ENCODE peak calls at places on chromosomes 12 and 14, in nine cellular contexts. Q is ovary, P is GM13976, J is hepatocyte, U is endothelial cell, H is right atrium auricular region, Y is GM12865, V is Calu3, W is cardiac muscle cell. M is an unnamed sample.

GRCh38 chr12:4858385-4858784 is 51.3 kb upstream of the KCNA1 start:
- DNase-seq in Q (no peak), P (no peak), J (peak), U (peak), H (no peak), Y (peak), V (no peak), W (no peak), M (peak)

GRCh38 chr14:92973265-92973797 is 50.4 kb downstream of the CHGA start:
- DNase-seq in Q (peak), P (no peak), J (peak), U (peak), H (peak), Y (peak), V (peak), W (peak), M (no peak)

GRCh38 chr12:124213606-124214347 is 81.1 kb upstream of the RFLNA start:
- DNase-seq in Q (no peak), P (no peak), J (no peak), U (no peak), H (no peak), Y (no peak), V (no peak), W (peak), M (no peak)

GRCh38 chr12:6647083-6647604 is at the start of gene ACRBP:
- DNase-seq in Q (peak), P (peak), J (peak), U (peak), H (peak), Y (peak), V (no peak), W (peak), M (peak)

GRCh38 chr12:11875414-11875935 is 195.3 kb upstream of the BCL2L14 start:
- DNase-seq in Q (no peak), P (peak), J (no peak), U (no peak), H (no peak), Y (peak), V (peak), W (peak), M (peak)

GRCh38 chr12:114623737-114624136 is 60.2 kb downstream of the TBX3 start:
- DNase-seq in Q (no peak), P (no peak), J (no peak), U (no peak), H (no peak), Y (no peak), V (no peak), W (no peak), M (no peak)

GRCh38 chr14:105489607-105490317 is 1.3 kb upstream of the TEDC1 start:
- DNase-seq in Q (peak), P (peak), J (peak), U (peak), H (peak), Y (peak), V (peak), W (peak), M (peak)

GRCh38 chr12:14777271-14777670 is 26.0 kb downstream of the WBP11 start:
- DNase-seq in Q (no peak), P (no peak), J (peak), U (no peak), H (no peak), Y (no peak), V (peak), W (peak), M (no peak)

GRCh38 chr14:101031186-101031585 is 127.7 kb upstream of the RTL1 start:
- DNase-seq in Q (peak), P (no peak), J (no peak), U (no peak), H (no peak), Y (no peak), V (no peak), W (no peak), M (no peak)

GRCh38 chr14:61526405-61527312 is 168.7 kb upstream of the HIF1A start:
- DNase-seq in Q (no peak), P (no peak), J (peak), U (no peak), H (no peak), Y (no peak), V (peak), W (no peak), M (no peak)

GRCh38 chr14:99440278-99440677 is 40.4 kb downstream of the SETD3 start:
- DNase-seq in Q (no peak), P (no peak), J (no peak), U (no peak), H (no peak), Y (no peak), V (no peak), W (no peak), M (no peak)

GRCh38 chr14:99441918-99442317 is 38.7 kb downstream of the SETD3 start:
- DNase-seq in Q (no peak), P (no peak), J (no peak), U (no peak), H (no peak), Y (no peak), V (no peak), W (no peak), M (no peak)

GRCh38 chr14:99437706-99438105 is 43.0 kb downstream of the SETD3 start:
- DNase-seq in Q (no peak), P (no peak), J (no peak), U (no peak), H (no peak), Y (no peak), V (no peak), W (no peak), M (no peak)

GRCh38 chr14:99445916-99446315 is 34.7 kb downstream of the SETD3 start:
- DNase-seq in Q (no peak), P (no peak), J (no peak), U (no peak), H (no peak), Y (no peak), V (no peak), W (no peak), M (no peak)

DNA sequence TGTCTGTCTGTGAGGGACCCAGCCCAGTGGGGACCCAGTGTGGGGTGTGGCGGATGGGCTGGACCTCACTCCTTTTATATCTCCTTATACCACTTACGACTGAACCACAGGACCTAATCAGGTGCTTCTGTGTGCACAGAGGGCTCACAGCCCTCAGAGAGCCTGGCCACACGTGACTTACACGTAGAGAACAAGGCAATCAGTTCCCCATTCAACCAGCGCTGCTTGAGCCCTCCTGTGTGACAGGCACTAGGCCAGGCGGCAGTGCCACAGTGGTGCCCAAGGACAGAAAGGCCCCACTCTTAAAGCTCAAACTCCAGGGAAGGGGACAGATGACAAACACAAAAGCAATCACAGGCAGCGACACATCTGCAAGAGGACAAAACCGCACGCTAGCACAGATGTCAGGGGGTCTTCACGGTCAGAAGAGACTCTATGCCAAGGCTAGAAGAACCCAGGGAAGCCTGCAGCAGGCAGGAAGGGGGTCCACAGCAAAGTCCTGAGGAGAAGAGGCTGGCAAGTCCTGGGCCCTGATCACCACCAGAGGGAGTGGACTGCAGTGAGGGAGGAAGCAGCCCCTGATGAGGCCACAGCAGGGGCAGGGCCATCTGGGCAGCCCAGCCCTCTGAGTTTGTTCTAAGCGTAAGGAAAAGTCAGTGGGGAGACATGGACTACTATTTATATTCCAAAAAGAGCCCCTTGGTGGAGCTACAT is 39.3 kb downstream of the SETD3 start:
- DNase-seq in Q (no peak), P (no peak), J (peak), U (peak), H (no peak), Y (no peak), V (no peak), W (peak), M (no peak)
- TF ChIP-seq CTCF in Q (no peak), P (no peak), J (peak), U (peak), H (no peak), Y (no peak), V (no peak), W (peak), M (peak)

DNA sequence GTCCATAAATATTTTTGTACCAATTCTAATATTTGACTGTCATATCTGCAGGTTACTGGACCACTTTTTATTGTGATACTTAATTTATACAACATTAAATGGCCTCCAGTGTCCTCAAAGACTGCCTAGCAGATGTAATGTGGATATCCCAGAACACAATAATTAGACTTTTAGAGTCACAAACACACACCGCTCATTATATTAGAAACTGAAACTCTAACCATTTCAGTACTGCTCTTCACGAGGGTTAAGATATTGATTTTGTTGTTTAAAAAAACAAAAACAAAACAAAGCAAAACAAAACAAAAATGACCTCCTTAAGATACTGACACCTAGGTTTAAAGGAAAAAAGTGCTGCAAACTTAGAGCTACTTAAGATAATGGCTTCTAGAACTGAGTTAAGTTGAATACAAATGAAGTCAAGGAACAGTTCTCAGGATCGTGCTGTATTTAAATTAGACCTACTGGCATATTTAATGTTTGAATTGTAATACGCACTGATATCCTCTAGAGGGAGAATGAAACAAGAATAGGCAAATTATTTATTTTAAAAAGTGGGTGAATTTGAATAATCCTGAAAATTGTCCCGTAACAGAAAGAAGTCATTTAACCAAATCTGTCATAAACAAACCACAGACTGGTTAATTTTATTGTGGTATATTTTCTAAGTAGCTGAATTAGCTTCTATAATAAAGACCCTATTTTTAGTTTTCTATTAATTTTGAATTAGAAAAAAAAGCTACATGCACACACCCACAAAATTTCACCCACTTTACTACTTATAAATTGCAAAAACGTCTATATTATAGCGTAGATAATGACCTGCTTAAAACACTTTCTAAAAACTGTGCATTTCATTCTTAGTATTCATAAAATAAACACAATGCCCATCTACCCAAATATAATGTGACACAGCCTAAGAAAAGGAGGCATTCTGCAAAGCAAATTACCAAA is 395.2 kb upstream of the DCN start:
- DNase-seq in Q (no peak), P (peak), J (peak), U (no peak), H (no peak), Y (peak), V (no peak), W (peak), M (peak)
- TF ChIP-seq CTCF in Q (peak), P (peak), J (peak), U (peak), H (peak), Y (peak), V (peak), W (peak), M (peak)

GRCh38 chr12:52178443-52178842 is 13.4 kb downstream of the KRT80 start:
- DNase-seq in Q (no peak), P (no peak), J (no peak), U (no peak), H (no peak), Y (no peak), V (no peak), W (no peak), M (no peak)

GRCh38 chr12:52173526-52173925 is 18.3 kb downstream of the KRT80 start:
- DNase-seq in Q (no peak), P (no peak), J (no peak), U (no peak), H (no peak), Y (no peak), V (no peak), W (no peak), M (no peak)

GRCh38 chr12:52178984-52179383 is 12.8 kb downstream of the KRT80 start:
- DNase-seq in Q (no peak), P (no peak), J (no peak), U (no peak), H (no peak), Y (no peak), V (no peak), W (no peak), M (no peak)

GRCh38 chr12:52172956-52173355 is 18.9 kb downstream of the KRT80 start:
- DNase-seq in Q (no peak), P (no peak), J (no peak), U (no peak), H (no peak), Y (no peak), V (no peak), W (no peak), M (no peak)

DNA sequence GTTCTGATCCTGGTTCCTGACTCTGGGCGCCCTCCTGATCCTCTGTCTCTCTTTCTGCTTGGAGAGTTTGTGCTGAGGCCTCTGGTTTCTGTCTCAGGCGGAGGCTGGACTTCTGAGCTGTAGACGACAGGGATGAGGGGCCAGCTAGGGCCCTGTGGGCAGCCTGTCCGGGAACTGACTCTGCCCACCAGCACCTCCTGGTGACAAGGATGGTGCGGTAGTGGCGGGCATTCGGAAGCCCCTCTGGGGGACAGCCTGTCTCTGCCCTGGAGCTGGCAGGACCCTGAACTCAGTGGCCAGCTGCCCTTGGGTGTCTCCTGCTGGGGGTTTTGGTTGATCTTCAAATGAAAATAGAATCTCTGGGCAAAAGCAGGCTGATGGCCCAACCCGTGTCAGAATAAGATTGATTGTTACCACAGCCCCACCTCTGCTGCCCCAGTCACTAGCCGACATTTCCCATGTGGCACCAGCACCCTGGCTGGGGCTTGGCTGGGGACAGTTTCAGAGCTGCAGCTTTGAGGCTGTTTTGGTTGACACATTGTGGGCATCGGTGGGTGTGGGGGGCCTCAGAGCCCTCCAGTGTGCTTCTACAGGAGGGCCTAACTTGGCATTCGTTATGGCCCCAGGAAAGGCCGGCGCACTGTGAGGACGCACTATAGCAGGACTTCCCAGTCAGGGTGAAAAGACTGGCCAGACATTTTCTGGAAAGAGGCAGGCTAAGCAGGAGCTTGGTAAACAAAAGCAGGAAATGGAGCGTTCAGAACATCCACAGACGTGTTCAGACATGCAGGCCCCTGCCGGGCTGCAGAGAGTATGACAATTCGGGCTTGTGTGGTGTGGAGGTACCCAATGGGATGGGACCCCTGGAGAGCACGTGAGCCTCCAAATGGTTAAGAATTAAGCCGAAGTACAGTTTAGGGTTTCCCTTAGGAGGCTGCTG is 16.1 kb downstream of the KRT80 start:
- DNase-seq in Q (no peak), P (no peak), J (no peak), U (peak), H (no peak), Y (peak), V (no peak), W (peak), M (no peak)
- TF ChIP-seq CTCF in Q (no peak), P (no peak), J (no peak), U (peak), H (no peak), Y (no peak), V (no peak), W (peak), M (no peak)

GRCh38 chr12:56311003-56311402 is 4.8 kb downstream of the CNPY2 start:
- DNase-seq in Q (no peak), P (no peak), J (no peak), U (no peak), H (no peak), Y (no peak), V (no peak), W (no peak), M (no peak)

GRCh38 chr12:56315256-56315625 is 547 bp downstream of the CNPY2 start:
- DNase-seq in Q (no peak), P (peak), J (peak), U (peak), H (no peak), Y (no peak), V (no peak), W (no peak), M (no peak)

GRCh38 chr12:56321027-56321426 is 5.2 kb upstream of the CNPY2 start:
- DNase-seq in Q (no peak), P (no peak), J (no peak), U (no peak), H (no peak), Y (no peak), V (no peak), W (no peak), M (no peak)

GRCh38 chr12:56317675-56318074 is 1.9 kb upstream of the CNPY2 start:
- DNase-seq in Q (no peak), P (no peak), J (no peak), U (no peak), H (no peak), Y (no peak), V (no peak), W (no peak), M (no peak)

GRCh38 chr12:56315626-56316473 is at the start of gene CNPY2:
- DNase-seq in Q (peak), P (peak), J (peak), U (peak), H (peak), Y (peak), V (peak), W (peak), M (peak)
- TF ChIP-seq CTCF in Q (peak), P (peak), J (peak), U (peak), H (no peak), Y (peak), V (no peak), W (no peak), M (peak)

GRCh38 chr12:110704750-110705149 is 15.8 kb upstream of the HVCN1 start:
- DNase-seq in Q (no peak), P (no peak), J (peak), U (no peak), H (no peak), Y (peak), V (peak), W (no peak), M (no peak)
- TF ChIP-seq CTCF in Q (no peak), P (peak), J (peak), U (no peak), H (no peak), Y (peak), V (no peak), W (peak), M (peak)

GRCh38 chr14:22500525-22500924 is 88.5 kb downstream of the DAD1 start:
- DNase-seq in Q (no peak), P (no peak), J (no peak), U (no peak), H (no peak), Y (no peak), V (no peak), W (no peak), M (no peak)

GRCh38 chr14:22502551-22502950 is 86.5 kb downstream of the DAD1 start:
- DNase-seq in Q (no peak), P (no peak), J (no peak), U (no peak), H (no peak), Y (peak), V (no peak), W (no peak), M (no peak)

GRCh38 chr14:22505309-22505708 is 83.7 kb downstream of the DAD1 start:
- DNase-seq in Q (no peak), P (no peak), J (no peak), U (no peak), H (no peak), Y (no peak), V (no peak), W (no peak), M (no peak)

GRCh38 chr14:22500954-22501353 is 88.1 kb downstream of the DAD1 start:
- DNase-seq in Q (no peak), P (no peak), J (no peak), U (no peak), H (no peak), Y (no peak), V (no peak), W (no peak), M (no peak)

GRCh38 chr14:22502007-22502406 is 87.0 kb downstream of the DAD1 start:
- DNase-seq in Q (no peak), P (no peak), J (no peak), U (no peak), H (no peak), Y (no peak), V (no peak), W (no peak), M (no peak)
- TF ChIP-seq CTCF in Q (no peak), P (no peak), J (no peak), U (no peak), H (no peak), Y (no peak), V (no peak), W (no peak), M (no peak)